ENCODE peak calls at places on chromosomes 13 and 19, in seven cellular contexts. U is esophagus squamous epithelium; T is left cardiac atrium; S is pancreas; N is stimulated activated CD4-positive, alpha-beta T cell treated with anti-CD3 and anti-CD28 coated beads, TNF-alpha, amount 100 ng/mL, for 24 hours; E is AG04450; Z is astrocyte. F is an unnamed sample.

GRCh38 chr13:61778531-61778930 is 362.9 kb upstream of the PCDH20 start:
- DNase-seq in E (no peak), U (no peak), S (no peak), T (no peak), N (no peak), Z (no peak), F (no peak)

GRCh38 chr13:33207616-33207964 is 78.0 kb downstream of the STARD13 start:
- DNase-seq in U (no peak), S (no peak), N (no peak), E (peak), Z (peak), T (no peak), F (no peak)

GRCh38 chr19:5789201-5789795 is 1.7 kb downstream of the DUS3L start:
- DNase-seq in N (no peak), T (no peak), U (no peak), S (peak), Z (no peak), E (no peak), F (no peak)

GRCh38 chr19:57872450-57872849 is 16.4 kb downstream of the ZNF814 start:
- DNase-seq in Z (no peak), E (no peak), N (no peak), U (no peak), S (no peak), T (no peak), F (no peak)

GRCh38 chr19:29928831-29929230 is 13.2 kb upstream of the URI1 start:
- DNase-seq in U (no peak), N (no peak), E (no peak), S (no peak), Z (no peak), T (no peak), F (no peak)

GRCh38 chr13:63438951-63439350 is 2023.3 kb upstream of the PCDH20 start:
- DNase-seq in N (no peak), U (no peak), E (no peak), T (no peak), Z (no peak), S (no peak), F (no peak)

GRCh38 chr19:21604941-21605548 is 99.6 kb downstream of the ZNF429 start:
- DNase-seq in U (no peak), S (no peak), Z (peak), N (no peak), E (no peak), T (no peak), F (no peak)

GRCh38 chr13:111319521-111319920 is 921 bp upstream of the TEX29 start:
- DNase-seq in U (no peak), E (no peak), S (no peak), Z (no peak), T (no peak), N (no peak), F (no peak)

GRCh38 chr13:61414686-61415664 is 674 bp downstream of the PCDH20 start:
- DNase-seq in E (no peak), S (peak), N (no peak), U (no peak), T (peak), Z (peak), F (no peak)

GRCh38 chr13:60944016-60944415 is 471.6 kb downstream of the PCDH20 start:
- DNase-seq in S (no peak), U (no peak), N (no peak), T (no peak), Z (no peak), E (no peak), F (no peak)

GRCh38 chr19:44598355-44598754 is 15.0 kb upstream of the IGSF23 start:
- DNase-seq in S (no peak), T (no peak), U (no peak), Z (no peak), E (no peak), N (no peak), F (no peak)

GRCh38 chr13:110248449-110249143 is 58.4 kb downstream of the COL4A1 start:
- DNase-seq in T (no peak), U (no peak), E (no peak), S (no peak), N (no peak), Z (no peak), F (no peak)

GRCh38 chr13:72144625-72145024 is 277.6 kb upstream of the DACH1 start:
- DNase-seq in Z (no peak), U (no peak), T (no peak), N (no peak), E (no peak), S (no peak), F (no peak)

GRCh38 chr13:82294226-82294625 is 1588.0 kb downstream of the SLITRK1 start:
- DNase-seq in U (no peak), S (no peak), T (no peak), E (no peak), N (no peak), Z (no peak), F (no peak)

GRCh38 chr19:45444318-45445041 is 20.8 kb upstream of the ERCC1 start:
- DNase-seq in U (peak), Z (peak), N (no peak), S (peak), T (peak), E (no peak), F (peak)

GRCh38 chr19:2059422-2060201 is 8.6 kb upstream of the MKNK2 start:
- DNase-seq in N (no peak), S (peak), E (no peak), T (peak), Z (peak), U (no peak), F (no peak)

GRCh38 chr13:33633701-33634525 is 184.0 kb upstream of the RFC3 start:
- DNase-seq in N (no peak), Z (peak), E (no peak), U (no peak), T (no peak), S (no peak), F (no peak)

GRCh38 chr13:40406405-40407138 is 259.9 kb downstream of the FOXO1 start:
- DNase-seq in Z (peak), S (no peak), N (no peak), T (no peak), U (no peak), E (peak), F (no peak)

GRCh38 chr13:44605275-44605674 is 29.1 kb upstream of the TSC22D1 start:
- DNase-seq in N (no peak), E (no peak), U (no peak), T (no peak), S (no peak), Z (no peak), F (no peak)

GRCh38 chr19:45469835-45470146 is 2.0 kb downstream of the FOSB start:
- DNase-seq in E (no peak), S (no peak), N (peak), T (no peak), Z (no peak), U (no peak), F (no peak)

GRCh38 chr19:43316591-43317319 is 36.7 kb upstream of the CD177 start:
- DNase-seq in Z (peak), S (no peak), N (no peak), E (no peak), U (no peak), T (no peak), F (no peak)

GRCh38 chr13:69565334-69565733 is 542.3 kb upstream of the ATXN8OS start:
- DNase-seq in U (no peak), Z (peak), S (no peak), E (no peak), T (no peak), N (no peak), F (no peak)

F was measured in T follicular helper cell.